ENCODE peak calls at places on chromosomes 13 and 19, in seven cellular contexts. F, U, M, E, T, R and J are unnamed samples.

GRCh38 chr13:68923995-68924394 is 1183.6 kb upstream of the ATXN8OS start:
- DNase-seq in F (no peak), U (no peak), M (no peak), E (no peak), T (no peak), R (no peak), J (no peak)

GRCh38 chr19:14476307-14476662 is 1.1 kb upstream of the PTGER1 start:
- DNase-seq in F (no peak), U (no peak), M (no peak), E (no peak), T (no peak), R (no peak), J (no peak)

GRCh38 chr13:102190930-102191329 is 210.9 kb downstream of the FGF14 start:
- DNase-seq in F (no peak), U (no peak), M (no peak), E (no peak), T (no peak), R (no peak), J (no peak)

GRCh38 chr13:41985788-41986508 is 25.0 kb upstream of the VWA8 start:
- DNase-seq in F (no peak), U (no peak), M (no peak), E (peak; percentile 92), T (no peak), R (no peak), J (no peak)

GRCh38 chr19:18523841-18524240 is 2.0 kb upstream of the ELL start:
- DNase-seq in F (no peak), U (no peak), M (no peak), E (no peak), T (no peak), R (no peak), J (no peak)

GRCh38 chr13:98890186-98890585 is 87.7 kb downstream of the DOCK9 start:
- DNase-seq in F (peak; percentile 67), U (no peak), M (no peak), E (peak; percentile 49), T (no peak), R (no peak), J (no peak)

GRCh38 chr13:98839826-98840769 is 87.6 kb upstream of the SLC15A1 start:
- DNase-seq in F (peak; percentile 61), U (no peak), M (no peak), E (peak; percentile 63), T (peak; percentile 47), R (peak; percentile 29), J (no peak)

GRCh38 chr13:57352114-57352513 is 185.1 kb downstream of the PRR20E start:
- DNase-seq in F (no peak), U (no peak), M (no peak), E (no peak), T (no peak), R (no peak), J (no peak)

GRCh38 chr19:1602091-1602707 is 3.1 kb downstream of the UQCR11 start:
- DNase-seq in F (no peak), U (no peak), M (no peak), E (no peak), T (no peak), R (no peak), J (no peak)

GRCh38 chr19:49691243-49692101 is 556 bp downstream of the CPT1C start:
- DNase-seq in F (peak; percentile 76), U (no peak), M (no peak), E (peak; percentile 85), T (no peak), R (no peak), J (no peak)

GRCh38 chr13:24052547-24052981 is 108.0 kb upstream of the SPATA13 start:
- DNase-seq in F (no peak), U (no peak), M (no peak), E (peak; percentile 45), T (no peak), R (no peak), J (no peak)